ENCODE peak calls at places on chromosomes 5 and 9, in four cellular contexts. W is GM12864, D is pancreas, V is cardiac muscle cell. E is an unnamed sample.

GRCh38 chr5:58458851-58459275 is 1.0 kb downstream of the PLK2 start:
- DNase-seq in W (no peak), D (no peak), V (no peak), E (no peak)

GRCh38 chr9:99824378-99825157 is 2.9 kb downstream of the NR4A3 start:
- DNase-seq in W (no peak), D (peak), V (peak), E (peak)

GRCh38 chr5:77266291-77266690 is 55.8 kb downstream of the PDE8B start:
- DNase-seq in W (no peak), D (no peak), V (no peak), E (no peak)

GRCh38 chr9:78972303-78973002 is 599.3 kb upstream of the TLE4 start:
- DNase-seq in W (no peak), D (no peak), V (no peak), E (no peak)

GRCh38 chr9:112437406-112437805 is 49.2 kb upstream of the KIAA1958 start:
- DNase-seq in W (no peak), D (no peak), V (no peak), E (no peak)

GRCh38 chr5:79189439-79190234 is 46.3 kb upstream of the JMY start:
- DNase-seq in W (no peak), D (no peak), V (no peak), E (no peak)

GRCh38 chr5:151053796-151054490 is 26.9 kb downstream of the TNIP1 start:
- DNase-seq in W (no peak), D (no peak), V (no peak), E (no peak)

GRCh38 chr5:151087475-151087874 is 6.6 kb upstream of the TNIP1 start:
- DNase-seq in W (no peak), D (no peak), V (no peak), E (no peak)

GRCh38 chr9:106678273-106678672 is 184.7 kb upstream of the ZNF462 start:
- DNase-seq in W (no peak), D (no peak), V (no peak), E (no peak)

GRCh38 chr9:15735083-15735974 is 182.5 kb downstream of the CCDC171 start:
- DNase-seq in W (no peak), D (no peak), V (no peak), E (no peak)

GRCh38 chr5:10702040-10702629 is 58.9 kb downstream of the DAP start:
- DNase-seq in W (no peak), D (peak), V (no peak), E (no peak)

GRCh38 chr9:112203536-112203935 is 28.4 kb upstream of the SUSD1 start:
- DNase-seq in W (no peak), D (no peak), V (no peak), E (no peak)

GRCh38 chr5:79685621-79686020 is 4.0 kb upstream of the CMYA5 start:
- DNase-seq in W (no peak), D (no peak), V (no peak), E (no peak)

GRCh38 chr9:77879344-77880089 is 152.1 kb downstream of the GNAQ start:
- DNase-seq in W (no peak), D (no peak), V (no peak), E (no peak)

GRCh38 chr5:175689147-175689991 is 31.5 kb downstream of the HRH2 start:
- DNase-seq in W (no peak), D (no peak), V (no peak), E (no peak)

GRCh38 chr5:161691911-161692310 is 6.4 kb downstream of the GABRA6 start:
- DNase-seq in W (no peak), D (no peak), V (no peak), E (no peak)

GRCh38 chr9:137783521-137783920 is 94.1 kb upstream of the CACNA1B start:
- DNase-seq in W (no peak), D (no peak), V (no peak), E (no peak)

GRCh38 chr9:116686135-116686534 is 970 bp upstream of the TRIM32 start:
- DNase-seq in W (no peak), D (no peak), V (no peak), E (no peak)

GRCh38 chr9:122394265-122395242 is 23.7 kb downstream of the PTGS1 start:
- DNase-seq in W (no peak), D (no peak), V (no peak), E (no peak)

GRCh38 chr5:68479524-68479923 is 264.0 kb downstream of the PIK3R1 start:
- DNase-seq in W (no peak), D (no peak), V (no peak), E (no peak)

GRCh38 chr5:124738751-124739559 is 7.5 kb downstream of the ZNF608 start:
- DNase-seq in W (no peak), D (no peak), V (peak), E (no peak)

GRCh38 chr5:115815693-115816225 is 700 bp downstream of the CDO1 start:
- DNase-seq in W (no peak), D (no peak), V (peak), E (peak)

GRCh38 chr5:96714951-96715451 is 52.8 kb downstream of the CAST start:
- DNase-seq in W (no peak), D (peak), V (peak), E (no peak)

GRCh38 chr5:107456281-107456715 is 214.4 kb downstream of the EFNA5 start:
- DNase-seq in W (peak), D (no peak), V (no peak), E (no peak)

GRCh38 chr9:37144762-37145161 is 24.4 kb downstream of the ZCCHC7 start:
- DNase-seq in W (peak), D (no peak), V (peak), E (peak)

GRCh38 chr9:93908591-93909241 is 46.4 kb downstream of the BARX1 start:
- DNase-seq in W (no peak), D (no peak), V (no peak), E (no peak)

GRCh38 chr9:72954431-72955420 is 1.9 kb upstream of the ALDH1A1 start:
- DNase-seq in W (no peak), D (no peak), V (no peak), E (no peak)

DNA sequence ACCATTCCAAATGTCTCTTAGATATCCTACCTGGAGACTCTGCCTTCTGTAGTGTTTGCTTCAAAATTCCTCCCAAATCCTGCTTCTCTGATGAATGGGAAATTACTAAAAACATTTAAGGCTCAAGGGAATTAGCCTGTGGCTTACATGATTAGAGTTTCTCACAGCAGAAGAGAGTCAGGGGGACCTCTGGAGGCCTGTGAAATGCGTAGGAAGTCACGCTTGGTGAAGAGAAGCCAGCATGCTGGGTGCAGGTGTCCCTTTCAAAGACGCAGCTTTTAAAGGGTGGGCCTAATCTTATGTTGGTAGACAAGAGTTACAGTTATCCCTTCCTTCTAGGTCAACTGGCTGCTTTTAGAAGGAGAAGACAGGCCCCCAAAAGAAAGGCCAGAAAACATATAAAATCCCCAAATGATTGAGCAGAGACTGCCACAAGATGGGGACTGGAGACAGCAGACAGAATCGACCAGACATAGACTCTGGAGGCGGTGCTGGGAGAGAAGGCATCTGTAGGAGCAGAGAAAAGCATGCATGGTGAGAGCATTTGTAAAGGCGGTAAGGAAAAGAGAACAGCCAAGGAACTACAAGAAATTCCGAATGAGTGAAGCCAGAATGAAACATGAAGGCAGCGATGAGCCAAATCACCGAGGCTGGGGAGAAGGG is 42.3 kb downstream of the B4GALT1 start:
- DNase-seq in W (no peak), D (no peak), V (no peak), E (no peak)
- TF ChIP-seq CTCF in W (peak), D (no peak), V (no peak), E (no peak)

DNA sequence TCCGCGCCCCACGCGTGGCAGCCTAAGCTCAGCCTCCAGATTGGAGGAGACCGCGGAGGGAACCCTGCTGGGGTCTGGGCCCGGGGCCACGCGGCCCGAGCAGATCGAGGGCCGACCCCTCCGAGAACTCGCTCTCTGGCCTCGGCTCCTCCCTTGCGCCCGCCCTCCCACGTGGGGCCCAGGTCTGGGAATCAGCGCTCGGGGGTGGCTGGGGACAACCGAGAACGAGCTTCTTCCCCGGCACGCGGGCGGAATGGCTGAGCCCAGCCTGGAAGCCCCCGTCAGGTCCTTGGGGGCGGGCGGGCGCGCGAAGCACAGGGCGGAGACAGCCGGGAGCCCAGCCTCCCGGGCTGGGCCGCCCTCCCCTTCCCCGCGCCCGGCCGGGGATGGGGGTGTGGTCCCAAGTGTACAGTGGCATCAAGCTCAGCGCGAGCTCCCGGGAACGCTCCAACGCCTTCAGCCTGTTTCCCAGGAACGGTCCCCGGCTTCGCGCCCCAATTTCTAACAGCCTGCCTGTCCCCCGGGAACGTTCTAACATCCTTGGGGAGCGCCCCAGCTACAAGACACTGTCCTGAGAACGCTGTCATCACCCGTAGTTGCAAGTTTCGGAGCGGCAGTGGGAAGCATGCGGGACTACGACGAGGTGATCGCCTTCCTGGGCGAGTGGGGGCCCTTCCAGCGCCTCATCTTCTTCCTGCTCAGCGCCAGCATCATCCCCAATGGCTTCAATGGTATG is at the start of gene SLC22A4:
- DNase-seq in W (no peak), D (peak), V (peak), E (peak)
- TF ChIP-seq CTCF in W (no peak), D (no peak), V (no peak), E (peak)

GRCh38 chr5:136020001-136020382 is 8.8 kb upstream of the TGFBI start:
- DNase-seq in W (no peak), D (no peak), V (no peak), E (no peak)

GRCh38 chr5:136020383-136021015 is 8.3 kb upstream of the TGFBI start:
- DNase-seq in W (no peak), D (no peak), V (no peak), E (no peak)

GRCh38 chr5:136016945-136017530 is 11.8 kb upstream of the TGFBI start:
- DNase-seq in W (no peak), D (no peak), V (no peak), E (no peak)

GRCh38 chr5:136021016-136021405 is 7.8 kb upstream of the TGFBI start:
- DNase-seq in W (no peak), D (no peak), V (no peak), E (no peak)

DNA sequence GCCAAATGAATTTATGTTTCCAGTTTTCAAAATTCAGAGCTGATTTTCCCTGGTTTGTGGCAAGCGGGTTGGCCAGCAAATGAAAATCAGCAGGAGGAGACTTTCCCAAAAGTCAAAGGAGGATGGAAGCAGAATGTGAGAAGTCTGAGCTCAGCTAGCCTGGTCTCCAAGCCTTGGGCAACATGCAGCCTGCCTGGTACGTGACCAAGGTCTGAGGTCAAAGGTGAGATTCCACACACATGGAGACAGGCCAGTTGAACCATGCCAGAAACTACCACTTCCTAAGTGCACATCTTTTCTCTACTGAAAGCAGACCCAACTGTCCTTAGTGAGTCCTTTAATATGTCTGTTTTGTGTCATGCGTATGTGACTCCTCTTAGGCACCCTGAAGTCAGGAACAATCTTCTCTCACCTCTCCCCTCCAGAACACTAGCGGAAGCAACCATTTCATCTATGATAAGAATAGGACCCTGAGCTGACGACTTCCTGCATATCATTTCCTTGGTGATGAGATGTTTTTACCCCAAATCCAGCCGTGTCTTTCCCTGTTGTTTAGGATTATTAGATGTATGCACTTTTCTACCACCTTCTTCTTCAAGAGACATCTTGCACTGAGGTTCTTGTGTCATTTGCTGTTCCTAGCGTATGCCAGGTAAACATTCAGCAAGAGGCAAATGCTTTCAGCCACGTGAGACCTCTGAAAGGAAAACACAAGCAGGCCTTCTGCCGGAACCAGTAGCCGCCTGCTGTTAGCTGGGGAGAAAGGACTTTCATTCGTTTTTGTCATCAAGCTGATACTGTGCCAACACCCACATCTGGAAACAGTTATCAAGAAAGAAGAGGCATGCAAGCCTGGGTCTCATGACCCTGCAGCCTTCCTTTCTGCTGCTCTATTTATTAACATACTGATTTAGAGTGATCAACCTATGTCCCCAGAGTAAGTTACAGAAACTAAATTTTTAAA is 9.7 kb upstream of the TGFBI start:
- DNase-seq in W (no peak), D (no peak), V (no peak), E (no peak)
- TF ChIP-seq CTCF in W (no peak), D (no peak), V (peak), E (no peak)

GRCh38 chr5:75374394-75374814 is 37.4 kb downstream of the HMGCR start:
- DNase-seq in W (no peak), D (no peak), V (no peak), E (no peak)
- TF ChIP-seq CTCF in W (no peak), D (no peak), V (no peak), E (no peak)

DNA sequence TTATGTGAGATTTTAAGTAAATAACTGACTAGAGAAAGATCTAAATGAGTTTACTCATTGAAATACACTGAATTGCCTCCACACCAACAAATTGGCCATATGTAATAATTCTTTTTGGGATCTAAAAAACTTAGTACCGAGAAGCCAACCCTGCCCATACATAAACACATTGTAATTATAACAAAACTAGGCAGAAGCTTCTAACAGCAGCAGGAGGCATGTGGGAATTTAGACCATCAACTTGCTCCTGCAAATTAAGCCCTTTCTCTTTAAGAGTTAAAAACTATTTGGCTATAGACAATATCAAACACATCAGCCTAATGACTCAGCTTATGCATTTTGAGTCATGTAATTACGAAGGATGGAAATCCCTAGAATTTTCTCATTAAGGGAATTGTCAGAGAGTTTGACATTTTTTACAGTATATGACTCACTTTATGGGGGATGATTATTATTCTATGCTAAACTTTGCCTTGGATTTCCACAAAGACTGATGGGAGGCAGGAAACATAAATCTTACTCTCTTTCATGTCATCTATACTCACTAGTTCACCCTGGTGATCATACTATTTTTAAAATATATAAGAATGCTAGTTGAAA is 1.0 kb downstream of the IL7R start:
- DNase-seq in W (no peak), D (no peak), V (no peak), E (no peak)
- TF ChIP-seq CTCF in W (no peak), D (no peak), V (no peak), E (no peak)

DNA sequence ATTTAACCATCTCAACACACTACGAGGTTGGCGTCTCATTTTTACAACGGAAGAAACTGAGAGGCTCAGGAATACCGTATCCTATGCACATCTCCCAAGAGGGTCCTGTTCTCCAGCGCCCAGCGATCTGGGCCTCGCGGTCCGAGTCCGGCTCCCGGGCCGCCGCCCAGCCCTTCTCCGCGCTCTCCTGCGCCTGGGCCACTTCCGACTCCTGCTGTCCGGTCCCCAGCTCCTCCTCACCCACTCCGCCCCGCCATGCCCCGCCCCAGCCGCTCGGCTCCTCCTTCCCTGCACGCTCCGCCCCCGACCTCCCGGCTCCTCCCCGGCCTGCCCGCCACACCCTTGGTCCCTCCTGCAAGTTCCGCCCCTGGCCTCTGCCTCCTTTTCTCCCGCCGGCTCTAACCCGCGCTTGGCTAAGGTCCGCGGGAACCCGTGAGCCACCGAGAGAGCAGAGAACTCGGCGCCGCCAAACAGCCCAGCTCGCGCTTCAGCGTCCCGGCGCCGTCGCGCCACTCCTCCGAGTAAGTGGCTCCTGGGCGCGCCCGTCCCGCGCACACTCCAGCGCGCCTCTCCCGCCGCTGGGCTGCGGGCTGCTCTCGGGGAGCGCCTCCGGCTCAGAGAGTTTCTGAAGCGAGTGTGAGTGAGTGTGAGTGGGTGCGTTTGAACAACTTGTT is 87.3 kb upstream of the TNFAIP8 start:
- DNase-seq in W (peak), D (peak), V (peak), E (peak)
- TF ChIP-seq CTCF in W (no peak), D (no peak), V (no peak), E (no peak)

E was measured in neural crest cell.